ENCODE peak calls at places on chromosomes 1 and 21, in eight cellular contexts. Y is posterior cingulate gyrus; M is activated T-cell treated with anti-CD3 and anti-CD28 coated beads, Interleukin-2, amount 50 U/mL, for 72 hours; R is trophoblast cell; N is neural crest cell; X is stimulated activated CD4-positive, alpha-beta T cell treated with anti-CD3 and anti-CD28 coated beads, Interleukin-2, amount 100 ng/mL, for 24 hours; Q is NCI-H1417; B is activated T-helper 1 cell treated with anti-CD3 and anti-CD28 coated beads, Interleukin-2, amount 50 U/mL, for 16 hours. A is an unnamed sample.

GRCh38 chr1:239914827-239915231 is 176.9 kb upstream of the FMN2 start:
- DNase-seq in B (no peak), N (no peak), Q (no peak), X (no peak), R (peak), M (no peak), Y (no peak), A (no peak)

GRCh38 chr1:233442392-233442791 is 114.9 kb downstream of the MAP3K21 start:
- DNase-seq in X (no peak), R (no peak), Q (no peak), N (no peak), Y (no peak), M (no peak), B (no peak), A (no peak)

GRCh38 chr1:161382214-161383019 is 14.7 kb upstream of the CFAP126 start:
- DNase-seq in M (no peak), Q (peak), R (peak), Y (no peak), N (no peak), X (no peak), B (no peak), A (no peak)

GRCh38 chr21:39079617-39080016 is 103.6 kb downstream of the PSMG1 start:
- DNase-seq in Q (no peak), B (no peak), R (peak), M (no peak), Y (peak), N (no peak), X (no peak), A (no peak)

GRCh38 chr1:46490603-46491499 is 1.2 kb downstream of the DMBX1 start:
- DNase-seq in X (no peak), Y (no peak), R (no peak), B (no peak), N (peak), Q (no peak), M (no peak), A (no peak)

GRCh38 chr1:21552715-21553114 is 43.5 kb downstream of the ALPL start:
- DNase-seq in Q (no peak), N (no peak), Y (no peak), M (no peak), X (no peak), B (no peak), R (peak), A (no peak)

GRCh38 chr1:115251856-115252255 is 86.2 kb downstream of the NGF start:
- DNase-seq in Y (no peak), R (peak), N (no peak), X (no peak), B (no peak), M (no peak), Q (no peak), A (no peak)

GRCh38 chr1:16139473-16139962 is 16.4 kb downstream of the EPHA2 start:
- DNase-seq in R (no peak), M (peak), B (no peak), X (peak), N (no peak), Q (no peak), Y (no peak), A (no peak)

GRCh38 chr1:210313046-210313445 is 15.7 kb upstream of the HHAT start:
- DNase-seq in B (no peak), N (no peak), Q (no peak), X (no peak), Y (no peak), R (no peak), M (no peak), A (no peak)

GRCh38 chr1:10867138-10867721 is 70.8 kb upstream of the CASZ1 start:
- DNase-seq in Q (peak), Y (peak), B (peak), N (peak), R (peak), X (peak), M (peak), A (peak)

GRCh38 chr1:29145739-29146437 is 22.2 kb upstream of the TMEM200B start:
- DNase-seq in Y (no peak), X (no peak), Q (no peak), R (peak), N (no peak), B (no peak), M (no peak), A (no peak)

GRCh38 chr1:241424480-241424971 is 67.5 kb upstream of the RGS7 start:
- DNase-seq in Q (no peak), M (no peak), R (no peak), B (no peak), Y (no peak), X (no peak), N (no peak), A (no peak)

GRCh38 chr1:186152227-186152944 is 222.7 kb downstream of the TPR start:
- DNase-seq in X (no peak), Q (no peak), R (peak), M (no peak), Y (no peak), N (no peak), B (no peak), A (no peak)

GRCh38 chr1:25699501-25700089 is 83.0 kb downstream of the MAN1C1 start:
- DNase-seq in R (no peak), B (no peak), X (no peak), M (no peak), N (no peak), Y (no peak), Q (no peak), A (no peak)

GRCh38 chr1:25482211-25482610 is 51.5 kb downstream of the MACO1 start:
- DNase-seq in Q (no peak), M (no peak), R (no peak), X (no peak), Y (no peak), N (no peak), B (no peak), A (no peak)

GRCh38 chr21:40120944-40121575 is 253.8 kb downstream of the PCP4 start:
- DNase-seq in M (no peak), N (no peak), Y (no peak), R (peak), Q (no peak), X (no peak), B (no peak), A (no peak)

GRCh38 chr1:94105957-94106529 is 14.9 kb downstream of the ABCA4 start:
- DNase-seq in R (peak), Y (no peak), M (no peak), X (no peak), B (no peak), Q (no peak), N (no peak), A (no peak)

GRCh38 chr1:65195495-65196417 is 47.8 kb downstream of the AK4 start:
- DNase-seq in Y (no peak), M (no peak), N (no peak), R (peak), Q (no peak), X (no peak), B (no peak), A (no peak)

GRCh38 chr1:41519667-41520066 is 35.2 kb upstream of the EDN2 start:
- DNase-seq in R (no peak), B (no peak), N (no peak), M (no peak), Y (no peak), Q (no peak), X (no peak), A (no peak)

GRCh38 chr1:239987103-239987745 is 104.5 kb upstream of the FMN2 start:
- DNase-seq in N (peak), B (no peak), X (peak), R (peak), Y (peak), Q (no peak), M (peak), A (no peak)

GRCh38 chr1:8660455-8660854 is 157.0 kb downstream of the RERE start:
- DNase-seq in N (no peak), B (no peak), X (no peak), M (no peak), Q (no peak), R (peak), Y (peak), A (no peak)

GRCh38 chr1:20484526-20485462 is 1.2 kb downstream of the CAMK2N1 start:
- DNase-seq in Q (peak), R (peak), N (peak), B (no peak), M (no peak), X (no peak), Y (no peak), A (no peak)

GRCh38 chr1:112575154-112575804 is 43.7 kb downstream of the ST7L start:
- DNase-seq in X (no peak), B (no peak), Y (no peak), N (no peak), M (no peak), R (peak), Q (no peak), A (no peak)

GRCh38 chr1:205630241-205630640 is 1.6 kb downstream of the ELK4 start:
- DNase-seq in X (no peak), Y (no peak), Q (no peak), M (no peak), N (no peak), R (peak), B (no peak), A (no peak)

GRCh38 chr1:52602328-52603300 is at the start of gene GPX7:
- DNase-seq in M (peak), X (peak), B (peak), R (peak), Y (peak), Q (peak), N (peak), A (peak)

A was measured in effector CD4-positive, alpha-beta T cell.